ENCODE peak calls at places on chromosomes 1 and 21, in seven cellular contexts. R is heart left ventricle, I is Peyer's patch, H is IMR-90, W is adrenal gland, M is prostate gland, X is ovary. L is an unnamed sample. For H3K4me1, the result is how much of the 10 kb centered on the place peaks cover.

GRCh38 chr1:53698381-53698980 is 40.5 kb downstream of the GLIS1 start:
- DNase-seq in R (no peak), I (peak), H (no peak), W (no peak), M (no peak), X (no peak), L (no peak)

GRCh38 chr1:26405281-26405915 is 5.2 kb upstream of the LIN28A start:
- DNase-seq in R (no peak), I (no peak), H (peak), W (no peak), M (no peak), X (no peak), L (no peak)

GRCh38 chr1:112298558-112298957 is 97.5 kb upstream of the CTTNBP2NL start:
- DNase-seq in R (no peak), I (no peak), H (peak), W (no peak), M (peak), X (no peak), L (peak)

GRCh38 chr1:1112237-1112985 is 3.5 kb downstream of the C1orf159 start:
- DNase-seq in R (peak), I (peak), H (no peak), W (no peak), M (no peak), X (peak), L (no peak)

GRCh38 chr1:101037316-101037715 is 11.7 kb upstream of the DPH5 start:
- DNase-seq in R (no peak), I (no peak), H (peak), W (no peak), M (no peak), X (no peak), L (no peak)

GRCh38 chr1:5764959-5765358 is 227.3 kb downstream of the NPHP4 start:
- DNase-seq in R (no peak), I (peak), H (no peak), W (no peak), M (no peak), X (no peak), L (no peak)

GRCh38 chr1:44985747-44986359 is 542 bp downstream of the EIF2B3 start:
- DNase-seq in R (no peak), I (no peak), H (peak), W (no peak), M (no peak), X (no peak), L (no peak)

GRCh38 chr1:65176571-65176970 is 28.6 kb downstream of the AK4 start:
- DNase-seq in R (no peak), I (no peak), H (no peak), W (no peak), M (no peak), X (no peak), L (no peak)

GRCh38 chr1:237864338-237865244 is 26.1 kb downstream of the ZP4 start:
- DNase-seq in R (peak), I (peak), H (no peak), W (peak), M (peak), X (peak), L (peak)

GRCh38 chr21:46100020-46100419 is 2.1 kb downstream of the COL6A2 start:
- DNase-seq in R (no peak), I (no peak), H (no peak), W (no peak), M (no peak), X (peak), L (peak)

GRCh38 chr1:17024721-17025120 is 13.0 kb upstream of the ATP13A2 start:
- DNase-seq in R (no peak), I (no peak), H (no peak), W (no peak), M (no peak), X (no peak), L (no peak)

GRCh38 chr1:153907134-153907533 is 15.6 kb downstream of the GATAD2B start:
- DNase-seq in R (no peak), I (no peak), H (no peak), W (no peak), M (no peak), X (no peak), L (no peak)

GRCh38 chr1:159009704-159010361 is at the start of gene IFI16:
- DNase-seq in R (no peak), I (no peak), H (peak), W (peak), M (peak), X (peak), L (no peak)

GRCh38 chr1:204830671-204831585 is 39.7 kb upstream of the NFASC start:
- DNase-seq in R (no peak), I (no peak), H (no peak), W (no peak), M (no peak), X (no peak), L (no peak)

GRCh38 chr1:227789042-227789880 is 26.2 kb upstream of the PRSS38 start:
- DNase-seq in R (no peak), I (peak), H (peak), W (no peak), M (no peak), X (no peak), L (no peak)

GRCh38 chr1:247343801-247344200 is 12.1 kb upstream of the ZNF496 start:
- DNase-seq in R (no peak), I (no peak), H (no peak), W (no peak), M (no peak), X (no peak), L (no peak)

GRCh38 chr1:203288351-203288894 is 16.9 kb upstream of the BTG2 start:
- DNase-seq in R (no peak), I (no peak), H (no peak), W (no peak), M (no peak), X (no peak), L (no peak)

GRCh38 chr1:145985502-145986439 is 10.6 kb downstream of the TXNIP start:
- DNase-seq in R (peak), I (no peak), H (peak), W (peak), M (no peak), X (no peak), L (peak)
- H3K4me1 ChIP-seq in R (under half), I (under half), H (under half), W (under half), M (under half), X (under half), L (half or more)

GRCh38 chr1:2548068-2548589 is 8.0 kb upstream of the TNFRSF14 start:
- DNase-seq in R (peak), I (peak), H (peak), W (peak), M (peak), X (peak), L (peak)

GRCh38 chr1:2545754-2546514 is 10.2 kb upstream of the TNFRSF14 start:
- DNase-seq in R (peak), I (peak), H (peak), W (peak), M (peak), X (peak), L (peak)

GRCh38 chr1:2547210-2548067 is 8.7 kb upstream of the TNFRSF14 start:
- DNase-seq in R (no peak), I (peak), H (no peak), W (no peak), M (no peak), X (no peak), L (no peak)

GRCh38 chr1:2544875-2545638 is 11.1 kb upstream of the TNFRSF14 start:
- DNase-seq in R (no peak), I (no peak), H (no peak), W (peak), M (no peak), X (no peak), L (peak)

GRCh38 chr1:2546515-2547209 is 9.5 kb upstream of the TNFRSF14 start:
- DNase-seq in R (peak), I (peak), H (peak), W (peak), M (peak), X (no peak), L (peak)
- TF ChIP-seq POLR2A in R (peak), I (peak), H (no peak), W (no peak), M (peak), X (no peak), L (no peak)

DNA sequence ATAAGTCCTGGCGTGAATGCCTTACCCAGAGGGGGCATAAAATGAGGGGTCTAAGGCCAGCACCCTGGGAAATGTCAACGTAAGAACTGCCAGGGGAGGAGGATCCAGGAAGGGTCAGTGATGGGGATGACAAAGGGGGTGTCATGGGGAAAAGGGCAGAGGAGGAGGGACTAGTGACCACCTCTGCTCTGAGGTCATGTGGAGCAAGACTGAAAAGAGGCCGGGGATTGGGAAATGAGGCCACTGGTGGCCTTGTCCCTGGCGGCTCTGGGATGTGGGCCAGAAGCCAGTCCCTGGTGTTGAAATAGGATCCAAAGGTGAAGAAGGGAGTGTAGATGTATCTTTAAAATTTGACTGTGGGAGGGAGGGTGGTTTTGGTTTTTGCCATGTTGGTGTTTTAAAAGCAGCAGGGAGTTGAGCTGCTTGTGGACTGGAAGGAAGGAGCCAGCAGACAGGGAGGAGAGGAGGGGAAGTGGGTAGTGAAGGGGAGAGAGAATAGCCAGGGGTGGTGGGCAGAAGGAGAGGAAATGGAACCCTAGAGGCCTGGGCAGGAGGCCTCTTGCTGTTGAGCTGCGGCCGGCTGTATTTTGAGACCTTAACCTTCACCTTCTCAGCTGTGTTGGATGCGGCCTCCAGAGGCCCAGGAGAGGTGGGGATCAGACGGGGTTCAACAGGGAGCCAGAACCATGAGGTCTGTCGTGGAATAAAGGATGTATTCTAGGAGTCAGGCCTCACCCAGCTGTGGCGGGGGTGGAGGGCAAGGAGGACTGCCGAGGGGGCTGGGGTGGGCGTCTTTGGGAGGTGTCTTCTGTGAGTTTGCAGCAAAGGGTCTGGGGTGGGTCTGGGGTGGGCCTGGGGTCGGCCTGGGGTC is 92.5 kb downstream of the DHRS3 start:
- DNase-seq in R (no peak), I (no peak), H (no peak), W (peak), M (no peak), X (peak), L (peak)
- H3K27ac ChIP-seq in R (no peak), I (no peak), H (no peak), W (no peak), M (no peak), X (no peak), L (peak)

GRCh38 chr1:24283326-24284155 is 35.6 kb upstream of the GRHL3 start:
- DNase-seq in R (no peak), I (peak), H (peak), W (peak), M (peak), X (no peak), L (no peak)
- H3K4me1 ChIP-seq in R (under half), I (under half), H (under half), W (under half), M (under half), X (under half), L (under half)

GRCh38 chr1:29122662-29122986 is 1.1 kb downstream of the TMEM200B start:
- DNase-seq in R (peak), I (peak), H (peak), W (peak), M (no peak), X (peak), L (peak)
- TF ChIP-seq POLR2A in R (no peak), I (no peak), H (peak), W (no peak), M (no peak), X (peak), L (no peak)

GRCh38 chr21:33196956-33197374 is 32.8 kb upstream of the IFNAR2 start:
- DNase-seq in R (peak), I (peak), H (peak), W (peak), M (peak), X (peak), L (peak)

GRCh38 chr21:33201945-33202344 is 27.8 kb upstream of the IFNAR2 start:
- DNase-seq in R (no peak), I (no peak), H (no peak), W (no peak), M (no peak), X (no peak), L (no peak)

GRCh38 chr21:33199516-33200217 is 30.1 kb upstream of the IFNAR2 start:
- DNase-seq in R (peak), I (no peak), H (peak), W (peak), M (peak), X (peak), L (peak)

GRCh38 chr21:33197546-33197945 is 32.2 kb upstream of the IFNAR2 start:
- DNase-seq in R (peak), I (no peak), H (no peak), W (peak), M (no peak), X (no peak), L (peak)

DNA sequence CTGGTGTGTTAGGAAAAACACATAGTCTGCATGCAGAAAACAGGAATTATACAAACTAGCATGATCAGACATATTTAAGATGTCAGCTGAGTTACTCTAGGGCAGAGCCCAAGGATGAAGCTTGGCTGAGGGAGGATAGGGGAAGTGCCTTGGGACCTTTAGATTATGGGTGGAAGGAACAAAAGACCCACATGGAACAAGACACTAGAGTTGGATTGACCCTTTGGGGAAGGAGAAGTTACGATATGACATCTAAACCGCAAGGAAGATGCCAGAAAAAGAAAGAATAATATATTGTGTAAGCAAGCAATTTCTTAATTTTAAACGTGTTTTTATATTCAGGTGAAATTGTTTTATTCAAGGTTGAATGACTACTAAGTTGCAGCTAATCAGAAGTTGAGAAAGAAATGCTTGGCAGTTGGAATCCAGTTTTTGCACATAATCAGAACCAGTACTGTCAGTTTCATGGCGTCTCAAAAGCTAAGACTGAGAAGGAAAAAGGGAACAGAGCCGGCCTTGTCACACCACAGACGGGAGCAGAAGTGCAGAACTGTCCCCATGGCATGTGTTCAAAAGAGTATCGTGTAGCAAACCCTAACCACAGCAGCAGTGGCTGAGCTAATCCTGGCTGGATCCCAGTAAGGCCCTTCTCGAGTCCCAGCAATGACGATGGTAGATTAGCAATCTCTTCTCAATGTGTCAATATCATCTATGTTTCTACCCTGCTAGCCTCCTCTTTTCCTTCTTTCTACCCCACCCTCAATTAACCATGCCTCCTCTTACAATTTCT is 31.2 kb upstream of the IFNAR2 start:
- DNase-seq in R (peak), I (no peak), H (peak), W (peak), M (peak), X (no peak), L (no peak)
- H3K27ac ChIP-seq in R (peak), I (no peak), H (no peak), W (peak), M (no peak), X (no peak), L (no peak)

DNA sequence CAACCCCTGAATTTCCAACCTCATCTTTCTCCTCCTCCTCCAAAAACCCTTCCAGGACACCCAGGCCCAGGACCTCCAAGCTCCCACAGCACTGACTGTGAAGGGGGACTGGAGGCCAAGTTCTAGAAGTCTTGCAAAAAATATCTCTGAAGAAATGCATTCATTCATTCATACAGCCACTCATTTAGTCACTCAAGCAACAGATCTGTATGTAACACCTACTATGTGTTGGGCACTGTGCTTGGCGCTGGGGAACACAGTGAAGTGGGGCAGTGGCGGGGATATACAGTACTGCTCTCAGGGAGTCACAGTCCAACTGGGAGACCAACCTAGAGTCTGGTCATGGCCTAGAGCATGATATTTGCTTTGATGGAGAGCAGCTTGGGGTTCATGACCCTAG is 15.3 kb upstream of the TNFRSF1B start:
- DNase-seq in R (peak), I (no peak), H (no peak), W (no peak), M (no peak), X (no peak), L (no peak)
- H3K4me1 ChIP-seq in R (under half), I (under half), H (under half), W (under half), M (under half), X (under half), L (half or more)